ENCODE peak calls at places on chromosomes 12 and 14, in four cellular contexts. T is effector memory CD4-positive, alpha-beta T cell; D is MM.1S; Y is CD8-positive, alpha-beta memory T cell. X is an unnamed sample. For H3K27me3, the result is how much of the 10 kb centered on the place peaks cover.

GRCh38 chr14:53411110-53411509 is 258.0 kb upstream of the DDHD1 start:
- DNase-seq in T (no peak), D (no peak), Y (no peak), X (no peak)

GRCh38 chr12:58095002-58095401 is 153.6 kb downstream of the ATP23 start:
- DNase-seq in T (no peak), D (no peak), Y (no peak), X (no peak)

GRCh38 chr14:104113631-104114420 is 24.6 kb upstream of the KIF26A start:
- DNase-seq in T (no peak), D (no peak), Y (no peak), X (peak)

GRCh38 chr14:49898485-49898884 is 5.6 kb downstream of the ARF6 start:
- DNase-seq in T (no peak), D (no peak), Y (no peak), X (no peak)

GRCh38 chr14:66944872-66945271 is 244.4 kb upstream of the GARIN2 start:
- DNase-seq in T (no peak), D (no peak), Y (no peak), X (no peak)

GRCh38 chr14:77120771-77121743 is 20.5 kb downstream of the ZDHHC22 start:
- DNase-seq in T (peak), D (peak), Y (peak), X (no peak)

GRCh38 chr12:132390287-132391076 is 61.1 kb upstream of the GALNT9 start:
- DNase-seq in T (no peak), D (no peak), Y (no peak), X (no peak)

GRCh38 chr14:24189460-24189859 is 844 bp upstream of the IPO4 start:
- DNase-seq in T (no peak), D (no peak), Y (no peak), X (no peak)

GRCh38 chr12:2960996-2961616 is 1.9 kb downstream of the TEAD4 start:
- DNase-seq in T (no peak), D (no peak), Y (no peak), X (peak)

GRCh38 chr14:65412881-65413738 is 580 bp downstream of the FUT8 start:
- DNase-seq in T (peak), D (no peak), Y (peak), X (peak)

GRCh38 chr12:122028601-122029560 is 7.2 kb downstream of the BCL7A start:
- DNase-seq in T (no peak), D (no peak), Y (peak), X (peak)

GRCh38 chr14:88552859-88553258 is 1.9 kb downstream of the PTPN21 start:
- DNase-seq in T (no peak), D (no peak), Y (no peak), X (no peak)

GRCh38 chr12:62793256-62794217 is 141.4 kb downstream of the PPM1H start:
- DNase-seq in T (peak), D (peak), Y (peak), X (peak)

GRCh38 chr14:70884595-70885342 is 22.5 kb upstream of the PCNX1 start:
- DNase-seq in T (no peak), D (no peak), Y (no peak), X (no peak)

DNA sequence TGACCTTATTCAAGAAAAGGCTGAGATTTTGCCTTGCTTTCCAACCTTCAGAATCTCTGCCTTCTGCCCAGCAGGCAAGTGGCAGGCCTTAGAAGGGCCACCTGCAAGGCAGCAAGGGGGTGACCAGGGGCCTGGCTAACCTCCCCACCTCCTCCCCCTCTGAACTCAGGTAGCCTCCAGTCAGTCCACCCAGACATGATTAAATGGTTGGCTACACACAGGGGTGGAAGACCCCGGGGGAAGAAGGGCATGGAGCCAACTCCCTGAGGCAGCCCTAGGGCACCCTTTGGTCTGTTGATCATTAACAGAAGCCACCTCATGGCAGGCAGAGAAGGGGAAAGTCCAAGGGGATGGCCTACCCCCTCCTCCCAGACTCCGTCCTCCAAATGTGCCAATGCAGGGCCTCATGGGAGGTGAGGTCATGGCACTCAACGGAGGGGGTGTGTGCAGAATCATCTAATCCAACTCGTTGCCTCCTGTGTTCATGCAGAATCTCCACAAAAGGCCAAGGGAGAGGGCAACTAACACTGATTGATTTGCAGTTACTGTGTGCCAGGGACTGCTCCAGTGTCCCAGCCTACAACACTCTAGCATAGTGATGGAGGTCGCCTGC is 8.5 kb downstream of the ZFP36L1 start:
- DNase-seq in T (no peak), D (no peak), Y (no peak), X (no peak)
- H3K4me3 ChIP-seq in T (no peak), D (no peak), Y (no peak), X (no peak)

GRCh38 chr12:109946913-109947312 is 46.8 kb downstream of the TCHP start:
- DNase-seq in T (no peak), D (no peak), Y (no peak), X (no peak)
- H3K27me3 ChIP-seq in T (under half), D (under half), Y (under half), X (under half)

DNA sequence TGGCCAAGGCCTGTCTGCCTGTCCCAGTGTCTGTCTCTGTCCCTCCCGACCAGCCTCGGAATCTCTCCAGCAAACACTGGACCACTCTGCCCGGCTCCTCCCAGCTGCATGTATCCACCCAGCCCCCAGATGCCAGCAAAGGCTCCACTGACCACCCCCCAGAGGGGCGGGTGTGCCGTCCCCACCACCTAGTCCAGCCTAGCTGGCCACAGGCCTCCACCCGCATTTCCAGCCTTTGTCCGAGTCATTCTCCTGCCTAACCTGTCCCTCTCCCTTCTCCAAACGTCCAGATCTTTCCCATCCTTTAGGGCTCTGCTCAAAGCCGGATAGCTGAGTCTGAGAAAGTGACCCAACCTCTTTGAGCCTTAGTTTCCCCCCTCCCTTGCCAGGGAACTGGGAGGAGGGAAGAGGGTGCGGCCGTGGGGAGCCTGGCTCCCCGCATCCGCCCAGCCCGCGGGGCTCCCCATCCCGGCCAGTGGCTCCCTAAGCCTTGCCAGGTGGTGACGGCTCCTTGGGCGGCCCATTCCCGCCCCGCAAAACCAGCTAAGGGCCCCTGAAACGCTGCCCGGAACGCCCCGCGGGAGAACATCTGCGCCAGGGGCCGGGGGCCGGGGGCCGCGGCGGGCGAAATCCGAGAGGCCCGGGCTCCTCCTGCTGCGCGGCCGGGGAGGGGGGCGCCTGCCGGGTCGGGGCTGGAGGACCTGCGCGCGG is 34.6 kb upstream of the ANKRD9 start:
- DNase-seq in T (no peak), D (no peak), Y (no peak), X (peak)
- H3K4me3 ChIP-seq in T (peak), D (no peak), Y (no peak), X (peak)

DNA sequence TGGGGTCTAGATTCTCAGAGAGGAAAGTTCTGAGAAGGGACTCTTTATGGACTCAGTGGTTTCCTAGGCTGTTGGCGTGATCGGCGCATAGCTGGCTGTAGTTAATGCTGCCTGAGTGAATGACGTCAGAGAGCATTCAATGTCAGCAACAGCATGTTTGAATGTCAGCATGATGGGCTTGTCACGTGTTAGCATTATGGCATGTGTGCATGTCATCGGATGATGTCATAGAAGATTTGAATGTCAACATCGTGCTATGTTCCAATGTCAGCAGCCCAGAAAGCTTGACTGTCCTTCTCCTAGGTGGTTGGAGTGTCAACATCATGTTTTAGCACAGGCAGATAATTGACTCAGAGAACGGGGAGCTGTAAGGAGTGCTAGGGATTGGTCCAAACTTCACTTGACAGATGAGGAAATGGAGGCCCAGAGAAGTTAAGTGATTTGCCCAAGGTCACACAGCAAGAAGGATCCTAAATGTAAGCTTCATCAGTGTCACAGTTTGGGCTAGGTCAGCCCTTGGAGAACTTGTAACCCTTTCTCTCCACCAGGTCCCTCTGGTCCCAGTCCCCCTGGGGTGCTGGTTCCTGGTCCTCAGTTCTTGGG is 45.5 kb downstream of the MVK start:
- DNase-seq in T (no peak), D (no peak), Y (no peak), X (no peak)
- H3K27me3 ChIP-seq in T (under half), D (under half), Y (under half), X (under half)